ENCODE peak calls at places on chromosomes 1 and 21, in seven cellular contexts. One of them, this sample, is unnamed.

GRCh38 chr1:6889875-6890480 is 104.7 kb downstream of the CAMTA1 start:
- DNase-seq in right cardiac atrium: peak
- DNase-seq in tibial artery: peak
- DNase-seq in K562: peak
- DNase-seq in IMR-90: peak
- DNase-seq in uterus: no peak
- DNase-seq in GM23338: peak
- DNase-seq in this sample: no peak

GRCh38 chr1:8477199-8477982 is 159.5 kb downstream of the SLC45A1 start:
- DNase-seq in right cardiac atrium: no peak
- DNase-seq in tibial artery: no peak
- DNase-seq in K562: no peak
- DNase-seq in IMR-90: peak
- DNase-seq in uterus: no peak
- DNase-seq in GM23338: no peak
- DNase-seq in this sample: no peak

GRCh38 chr1:161145832-161146231 is 7.9 kb upstream of the UFC1 start:
- DNase-seq in right cardiac atrium: no peak
- DNase-seq in tibial artery: no peak
- DNase-seq in K562: no peak
- DNase-seq in IMR-90: no peak
- DNase-seq in uterus: no peak
- DNase-seq in GM23338: no peak
- DNase-seq in this sample: no peak

GRCh38 chr1:168728452-168729404 is at the start of gene DPT:
- DNase-seq in right cardiac atrium: peak
- DNase-seq in tibial artery: peak
- DNase-seq in K562: no peak
- DNase-seq in IMR-90: peak
- DNase-seq in uterus: peak
- DNase-seq in GM23338: no peak
- DNase-seq in this sample: no peak

GRCh38 chr1:114345930-114346479 is 165.0 kb downstream of the TRIM33 start:
- DNase-seq in right cardiac atrium: peak
- DNase-seq in tibial artery: peak
- DNase-seq in K562: no peak
- DNase-seq in IMR-90: no peak
- DNase-seq in uterus: peak
- DNase-seq in GM23338: peak
- DNase-seq in this sample: no peak

GRCh38 chr1:38114633-38115032 is 68.0 kb upstream of the POU3F1 start:
- DNase-seq in right cardiac atrium: no peak
- DNase-seq in tibial artery: no peak
- DNase-seq in K562: no peak
- DNase-seq in IMR-90: no peak
- DNase-seq in uterus: no peak
- DNase-seq in GM23338: no peak
- DNase-seq in this sample: no peak

GRCh38 chr1:3225668-3226067 is 156.7 kb downstream of the PRDM16 start:
- DNase-seq in right cardiac atrium: no peak
- DNase-seq in tibial artery: no peak
- DNase-seq in K562: no peak
- DNase-seq in IMR-90: no peak
- DNase-seq in uterus: no peak
- DNase-seq in GM23338: no peak
- DNase-seq in this sample: no peak

GRCh38 chr1:14733053-14733778 is 134.7 kb downstream of the KAZN start:
- DNase-seq in right cardiac atrium: no peak
- DNase-seq in tibial artery: no peak
- DNase-seq in K562: no peak
- DNase-seq in IMR-90: no peak
- DNase-seq in uterus: no peak
- DNase-seq in GM23338: peak
- DNase-seq in this sample: no peak

GRCh38 chr1:234608720-234609527 is 1.1 kb downstream of the IRF2BP2 start:
- DNase-seq in right cardiac atrium: peak
- DNase-seq in tibial artery: no peak
- DNase-seq in K562: peak
- DNase-seq in IMR-90: no peak
- DNase-seq in uterus: peak
- DNase-seq in GM23338: peak
- DNase-seq in this sample: no peak

GRCh38 chr1:225813250-225813964 is 3.5 kb downstream of the EPHX1 start:
- DNase-seq in right cardiac atrium: peak
- DNase-seq in tibial artery: peak
- DNase-seq in K562: peak
- DNase-seq in IMR-90: peak
- DNase-seq in uterus: peak
- DNase-seq in GM23338: peak
- DNase-seq in this sample: no peak

GRCh38 chr1:24861821-24862727 is 68.0 kb downstream of the RUNX3 start:
- DNase-seq in right cardiac atrium: no peak
- DNase-seq in tibial artery: no peak
- DNase-seq in K562: peak
- DNase-seq in IMR-90: no peak
- DNase-seq in uterus: no peak
- DNase-seq in GM23338: peak
- DNase-seq in this sample: no peak

GRCh38 chr1:232127190-232127589 is 500.6 kb downstream of the DISC1 start:
- DNase-seq in right cardiac atrium: no peak
- DNase-seq in tibial artery: no peak
- DNase-seq in K562: peak
- DNase-seq in IMR-90: peak
- DNase-seq in uterus: no peak
- DNase-seq in GM23338: no peak
- DNase-seq in this sample: no peak

GRCh38 chr1:110281363-110282290 is 57.5 kb upstream of the RBM15 start:
- DNase-seq in right cardiac atrium: no peak
- DNase-seq in tibial artery: no peak
- DNase-seq in K562: peak
- DNase-seq in IMR-90: peak
- DNase-seq in uterus: no peak
- DNase-seq in GM23338: no peak
- DNase-seq in this sample: no peak

GRCh38 chr1:25700626-25701025 is 84.0 kb downstream of the MAN1C1 start:
- DNase-seq in right cardiac atrium: peak
- DNase-seq in tibial artery: no peak
- DNase-seq in K562: peak
- DNase-seq in IMR-90: no peak
- DNase-seq in uterus: no peak
- DNase-seq in GM23338: peak
- DNase-seq in this sample: no peak

GRCh38 chr1:6922096-6922931 is 137.1 kb downstream of the CAMTA1 start:
- DNase-seq in right cardiac atrium: peak
- DNase-seq in tibial artery: peak
- DNase-seq in K562: no peak
- DNase-seq in IMR-90: peak
- DNase-seq in uterus: peak
- DNase-seq in GM23338: no peak
- DNase-seq in this sample: peak

GRCh38 chr1:151060241-151061011 is at the start of gene MLLT11:
- DNase-seq in right cardiac atrium: peak
- DNase-seq in tibial artery: no peak
- DNase-seq in K562: peak
- DNase-seq in IMR-90: peak
- DNase-seq in uterus: peak
- DNase-seq in GM23338: peak
- DNase-seq in this sample: no peak

GRCh38 chr1:246158131-246158530 is 348.9 kb downstream of the SMYD3 start:
- DNase-seq in right cardiac atrium: no peak
- DNase-seq in tibial artery: no peak
- DNase-seq in K562: no peak
- DNase-seq in IMR-90: no peak
- DNase-seq in uterus: no peak
- DNase-seq in GM23338: no peak
- DNase-seq in this sample: no peak

GRCh38 chr1:16162163-16162822 is 6.4 kb upstream of the EPHA2 start:
- DNase-seq in right cardiac atrium: peak
- DNase-seq in tibial artery: no peak
- DNase-seq in K562: peak
- DNase-seq in IMR-90: no peak
- DNase-seq in uterus: no peak
- DNase-seq in GM23338: peak
- DNase-seq in this sample: no peak

GRCh38 chr1:241615043-241615974 is 24.9 kb downstream of the CHML start:
- DNase-seq in right cardiac atrium: no peak
- DNase-seq in tibial artery: no peak
- DNase-seq in K562: no peak
- DNase-seq in IMR-90: no peak
- DNase-seq in uterus: no peak
- DNase-seq in GM23338: no peak
- DNase-seq in this sample: no peak

GRCh38 chr21:41243107-41243506 is 73.5 kb upstream of the FAM3B start:
- DNase-seq in right cardiac atrium: no peak
- DNase-seq in tibial artery: no peak
- DNase-seq in K562: no peak
- DNase-seq in IMR-90: no peak
- DNase-seq in uterus: no peak
- DNase-seq in GM23338: no peak
- DNase-seq in this sample: no peak

GRCh38 chr1:168348146-168348709 is 67.6 kb downstream of the TBX19 start:
- DNase-seq in right cardiac atrium: no peak
- DNase-seq in tibial artery: no peak
- DNase-seq in K562: peak
- DNase-seq in IMR-90: no peak
- DNase-seq in uterus: no peak
- DNase-seq in GM23338: peak
- DNase-seq in this sample: no peak

GRCh38 chr1:98923667-98924066 is 81.0 kb downstream of the PLPPR5 start:
- DNase-seq in right cardiac atrium: no peak
- DNase-seq in tibial artery: no peak
- DNase-seq in K562: no peak
- DNase-seq in IMR-90: no peak
- DNase-seq in uterus: no peak
- DNase-seq in GM23338: no peak
- DNase-seq in this sample: no peak

GRCh38 chr1:98921817-98922216 is 82.8 kb downstream of the PLPPR5 start:
- DNase-seq in right cardiac atrium: no peak
- DNase-seq in tibial artery: no peak
- DNase-seq in K562: no peak
- DNase-seq in IMR-90: peak
- DNase-seq in uterus: no peak
- DNase-seq in GM23338: no peak
- DNase-seq in this sample: no peak

GRCh38 chr1:98919211-98919610 is 85.5 kb downstream of the PLPPR5 start:
- DNase-seq in right cardiac atrium: no peak
- DNase-seq in tibial artery: no peak
- DNase-seq in K562: no peak
- DNase-seq in IMR-90: no peak
- DNase-seq in uterus: no peak
- DNase-seq in GM23338: no peak
- DNase-seq in this sample: no peak

GRCh38 chr1:98920441-98921110 is 84.1 kb downstream of the PLPPR5 start:
- DNase-seq in right cardiac atrium: no peak
- DNase-seq in tibial artery: no peak
- DNase-seq in K562: no peak
- DNase-seq in IMR-90: peak
- DNase-seq in uterus: no peak
- DNase-seq in GM23338: no peak
- DNase-seq in this sample: no peak

GRCh38 chr1:98919652-98920051 is 85.0 kb downstream of the PLPPR5 start:
- DNase-seq in right cardiac atrium: no peak
- DNase-seq in tibial artery: no peak
- DNase-seq in K562: no peak
- DNase-seq in IMR-90: no peak
- DNase-seq in uterus: no peak
- DNase-seq in GM23338: no peak
- DNase-seq in this sample: no peak
- H3K27ac ChIP-seq in right cardiac atrium: no peak
- H3K27ac ChIP-seq in tibial artery: no peak
- H3K27ac ChIP-seq in K562: no peak
- H3K27ac ChIP-seq in IMR-90: no peak
- H3K27ac ChIP-seq in uterus: no peak
- H3K27ac ChIP-seq in GM23338: no peak
- H3K27ac ChIP-seq in this sample: no peak

DNA sequence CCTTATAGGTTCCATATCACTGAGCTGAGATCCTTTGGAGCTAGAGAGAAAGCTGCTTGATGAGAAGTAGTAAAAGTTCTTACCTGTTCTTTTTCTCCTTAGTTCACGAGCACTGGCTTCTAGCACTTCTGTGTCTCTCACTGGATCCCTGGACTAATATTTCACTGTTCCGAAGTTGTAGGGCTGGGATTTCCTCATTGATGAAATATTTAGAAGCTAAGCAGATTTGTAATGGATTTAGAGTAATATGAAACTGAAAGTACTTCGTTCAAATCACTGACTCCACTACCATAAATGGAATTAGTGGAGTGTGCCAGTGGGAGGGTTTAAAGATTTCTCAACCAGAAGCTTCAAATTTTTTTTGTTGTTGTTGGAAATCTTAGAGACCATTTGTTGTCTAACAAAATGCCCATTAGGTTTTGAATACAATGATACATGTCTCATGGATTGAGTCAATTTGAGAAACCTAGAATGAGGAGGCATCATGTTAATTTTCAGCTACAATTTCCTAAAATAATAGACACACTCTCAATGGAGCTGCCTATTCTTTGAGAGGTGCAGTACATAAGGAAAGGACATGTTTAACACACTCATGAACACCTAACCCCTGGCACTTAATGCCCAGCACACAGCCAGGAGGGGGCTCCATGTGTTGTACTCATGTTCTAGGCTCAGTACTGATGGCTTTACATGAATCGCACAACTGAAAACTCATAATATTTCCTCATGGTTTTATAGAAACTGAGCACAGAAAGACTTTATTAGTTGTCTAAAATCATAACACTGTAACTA is at the start of gene GBP1:
- DNase-seq in right cardiac atrium: no peak
- DNase-seq in tibial artery: no peak
- DNase-seq in K562: no peak
- DNase-seq in IMR-90: peak
- DNase-seq in uterus: peak
- DNase-seq in GM23338: no peak
- DNase-seq in this sample: no peak
- H3K27ac ChIP-seq in right cardiac atrium: peak
- H3K27ac ChIP-seq in tibial artery: peak
- H3K27ac ChIP-seq in K562: no peak
- H3K27ac ChIP-seq in IMR-90: peak
- H3K27ac ChIP-seq in uterus: peak
- H3K27ac ChIP-seq in GM23338: no peak
- H3K27ac ChIP-seq in this sample: no peak

GRCh38 chr1:55380313-55380970 is 165.3 kb upstream of the USP24 start:
- DNase-seq in right cardiac atrium: peak
- DNase-seq in tibial artery: peak
- DNase-seq in K562: no peak
- DNase-seq in IMR-90: peak
- DNase-seq in uterus: peak
- DNase-seq in GM23338: no peak
- DNase-seq in this sample: no peak
- H3K27ac ChIP-seq in right cardiac atrium: no peak
- H3K27ac ChIP-seq in tibial artery: no peak
- H3K27ac ChIP-seq in K562: no peak
- H3K27ac ChIP-seq in IMR-90: no peak
- H3K27ac ChIP-seq in uterus: peak
- H3K27ac ChIP-seq in GM23338: no peak
- H3K27ac ChIP-seq in this sample: no peak

DNA sequence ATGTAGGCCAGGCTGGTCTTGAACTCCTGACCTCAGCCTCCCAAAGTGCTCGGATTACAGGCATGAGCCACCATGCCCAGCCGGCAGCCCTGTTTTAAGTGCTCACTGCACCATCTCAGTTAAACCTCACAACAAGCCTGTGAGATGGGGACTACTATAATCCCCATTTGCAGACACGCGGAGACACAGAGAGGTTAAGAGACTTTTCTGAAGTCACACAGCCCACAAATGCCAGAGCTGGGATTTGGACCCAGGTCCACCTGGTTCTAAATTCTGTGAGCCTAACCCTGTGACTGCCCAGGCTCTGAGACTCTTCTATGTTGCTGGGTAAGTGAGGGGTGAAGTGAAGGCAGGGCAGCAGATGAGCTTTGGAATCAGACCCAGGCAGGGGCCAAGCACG is 6.4 kb downstream of the PADI1 start:
- DNase-seq in right cardiac atrium: no peak
- DNase-seq in tibial artery: no peak
- DNase-seq in K562: no peak
- DNase-seq in IMR-90: no peak
- DNase-seq in uterus: no peak
- DNase-seq in GM23338: no peak
- DNase-seq in this sample: no peak
- H3K27ac ChIP-seq in right cardiac atrium: no peak
- H3K27ac ChIP-seq in tibial artery: no peak
- H3K27ac ChIP-seq in K562: no peak
- H3K27ac ChIP-seq in IMR-90: no peak
- H3K27ac ChIP-seq in uterus: no peak
- H3K27ac ChIP-seq in GM23338: no peak
- H3K27ac ChIP-seq in this sample: no peak